ENCODE peak calls at places on chromosomes 11 and 22, in eight cellular contexts. One of them, this sample, is unnamed.

GRCh38 chr22:20267441-20268288 is 453 bp downstream of the RTN4R start:
- DNase-seq in tibial nerve: no peak
- DNase-seq in choroid plexus epithelial cell: no peak
- DNase-seq in HL-60: no peak
- DNase-seq in neuronal stem cell: no peak
- DNase-seq in mesendoderm: peak
- DNase-seq in fibroblast of mammary gland: no peak
- DNase-seq in Panc1: no peak
- DNase-seq in this sample: peak

GRCh38 chr11:78350101-78350645 is 67.4 kb downstream of the GAB2 start:
- DNase-seq in neuronal stem cell: no peak
- DNase-seq in tibial nerve: no peak
- DNase-seq in mesendoderm: peak
- DNase-seq in fibroblast of mammary gland: peak
- DNase-seq in HL-60: peak
- DNase-seq in choroid plexus epithelial cell: peak
- DNase-seq in Panc1: no peak
- DNase-seq in this sample: no peak

GRCh38 chr11:6646040-6646439 is 9.6 kb downstream of the DCHS1 start:
- DNase-seq in fibroblast of mammary gland: peak
- DNase-seq in Panc1: no peak
- DNase-seq in choroid plexus epithelial cell: peak
- DNase-seq in neuronal stem cell: no peak
- DNase-seq in tibial nerve: peak
- DNase-seq in HL-60: peak
- DNase-seq in mesendoderm: no peak
- DNase-seq in this sample: no peak

GRCh38 chr11:71358963-71359567 is 89.1 kb downstream of the DHCR7 start:
- DNase-seq in choroid plexus epithelial cell: no peak
- DNase-seq in tibial nerve: no peak
- DNase-seq in mesendoderm: no peak
- DNase-seq in neuronal stem cell: no peak
- DNase-seq in fibroblast of mammary gland: no peak
- DNase-seq in HL-60: no peak
- DNase-seq in Panc1: no peak
- DNase-seq in this sample: no peak

GRCh38 chr11:27934830-27935145 is 173.2 kb downstream of the KIF18A start:
- DNase-seq in choroid plexus epithelial cell: peak
- DNase-seq in tibial nerve: no peak
- DNase-seq in fibroblast of mammary gland: peak
- DNase-seq in HL-60: no peak
- DNase-seq in Panc1: no peak
- DNase-seq in neuronal stem cell: no peak
- DNase-seq in mesendoderm: peak
- DNase-seq in this sample: peak

GRCh38 chr11:1652778-1653540 is 23.4 kb downstream of the KRTAP5-5 start:
- DNase-seq in HL-60: peak
- DNase-seq in neuronal stem cell: peak
- DNase-seq in choroid plexus epithelial cell: peak
- DNase-seq in fibroblast of mammary gland: peak
- DNase-seq in Panc1: no peak
- DNase-seq in tibial nerve: peak
- DNase-seq in mesendoderm: peak
- DNase-seq in this sample: peak

GRCh38 chr11:113618360-113618759 is 87.7 kb downstream of the TMPRSS5 start:
- DNase-seq in HL-60: no peak
- DNase-seq in choroid plexus epithelial cell: peak
- DNase-seq in Panc1: no peak
- DNase-seq in mesendoderm: no peak
- DNase-seq in tibial nerve: no peak
- DNase-seq in fibroblast of mammary gland: peak
- DNase-seq in neuronal stem cell: no peak
- DNase-seq in this sample: peak

GRCh38 chr11:46726206-46726862 is 7.3 kb downstream of the F2 start:
- DNase-seq in mesendoderm: no peak
- DNase-seq in HL-60: no peak
- DNase-seq in fibroblast of mammary gland: no peak
- DNase-seq in choroid plexus epithelial cell: no peak
- DNase-seq in tibial nerve: no peak
- DNase-seq in Panc1: no peak
- DNase-seq in neuronal stem cell: no peak
- DNase-seq in this sample: no peak

GRCh38 chr22:50139843-50140415 is 30.6 kb upstream of the PANX2 start:
- DNase-seq in mesendoderm: no peak
- DNase-seq in choroid plexus epithelial cell: no peak
- DNase-seq in Panc1: no peak
- DNase-seq in neuronal stem cell: no peak
- DNase-seq in tibial nerve: no peak
- DNase-seq in fibroblast of mammary gland: no peak
- DNase-seq in HL-60: no peak
- DNase-seq in this sample: peak

GRCh38 chr22:41308544-41308947 is 7.2 kb downstream of the ZC3H7B start:
- DNase-seq in tibial nerve: no peak
- DNase-seq in choroid plexus epithelial cell: peak
- DNase-seq in mesendoderm: no peak
- DNase-seq in HL-60: no peak
- DNase-seq in neuronal stem cell: no peak
- DNase-seq in fibroblast of mammary gland: peak
- DNase-seq in Panc1: no peak
- DNase-seq in this sample: no peak

GRCh38 chr22:49241174-49241851 is 586.4 kb downstream of the BRD1 start:
- DNase-seq in mesendoderm: no peak
- DNase-seq in tibial nerve: no peak
- DNase-seq in fibroblast of mammary gland: no peak
- DNase-seq in Panc1: no peak
- DNase-seq in neuronal stem cell: no peak
- DNase-seq in HL-60: no peak
- DNase-seq in choroid plexus epithelial cell: no peak
- DNase-seq in this sample: no peak

GRCh38 chr11:104893876-104894275 is 4.4 kb downstream of the CASP12 start:
- DNase-seq in tibial nerve: no peak
- DNase-seq in mesendoderm: no peak
- DNase-seq in Panc1: no peak
- DNase-seq in neuronal stem cell: no peak
- DNase-seq in choroid plexus epithelial cell: no peak
- DNase-seq in HL-60: no peak
- DNase-seq in fibroblast of mammary gland: no peak
- DNase-seq in this sample: no peak

GRCh38 chr11:3139086-3139440 is 26.0 kb downstream of the OSBPL5 start:
- DNase-seq in tibial nerve: no peak
- DNase-seq in neuronal stem cell: no peak
- DNase-seq in fibroblast of mammary gland: no peak
- DNase-seq in choroid plexus epithelial cell: no peak
- DNase-seq in Panc1: no peak
- DNase-seq in HL-60: no peak
- DNase-seq in mesendoderm: no peak
- DNase-seq in this sample: no peak

GRCh38 chr22:19110064-19110458 is 12.2 kb downstream of the DGCR2 start:
- DNase-seq in Panc1: no peak
- DNase-seq in neuronal stem cell: no peak
- DNase-seq in HL-60: no peak
- DNase-seq in mesendoderm: peak
- DNase-seq in fibroblast of mammary gland: no peak
- DNase-seq in tibial nerve: no peak
- DNase-seq in choroid plexus epithelial cell: no peak
- DNase-seq in this sample: no peak

GRCh38 chr11:41497974-41498373 is 38.5 kb upstream of the LRRC4C start:
- DNase-seq in mesendoderm: peak
- DNase-seq in Panc1: no peak
- DNase-seq in neuronal stem cell: peak
- DNase-seq in choroid plexus epithelial cell: peak
- DNase-seq in fibroblast of mammary gland: no peak
- DNase-seq in tibial nerve: no peak
- DNase-seq in HL-60: no peak
- DNase-seq in this sample: no peak

GRCh38 chr22:29992341-29993275 is 87.7 kb upstream of the HORMAD2 start:
- DNase-seq in fibroblast of mammary gland: no peak
- DNase-seq in HL-60: no peak
- DNase-seq in mesendoderm: no peak
- DNase-seq in Panc1: no peak
- DNase-seq in neuronal stem cell: no peak
- DNase-seq in choroid plexus epithelial cell: no peak
- DNase-seq in tibial nerve: no peak
- DNase-seq in this sample: peak

GRCh38 chr22:28962042-28962554 is 78.7 kb downstream of the ZNRF3 start:
- DNase-seq in HL-60: no peak
- DNase-seq in tibial nerve: no peak
- DNase-seq in neuronal stem cell: no peak
- DNase-seq in choroid plexus epithelial cell: no peak
- DNase-seq in mesendoderm: no peak
- DNase-seq in fibroblast of mammary gland: no peak
- DNase-seq in Panc1: no peak
- DNase-seq in this sample: no peak

GRCh38 chr22:39087098-39087497 is 9.9 kb upstream of the APOBEC3H start:
- DNase-seq in fibroblast of mammary gland: no peak
- DNase-seq in mesendoderm: no peak
- DNase-seq in tibial nerve: no peak
- DNase-seq in Panc1: no peak
- DNase-seq in neuronal stem cell: no peak
- DNase-seq in HL-60: no peak
- DNase-seq in choroid plexus epithelial cell: no peak
- DNase-seq in this sample: no peak

GRCh38 chr11:32434387-32435151 is 770 bp downstream of the WT1 start:
- DNase-seq in tibial nerve: no peak
- DNase-seq in fibroblast of mammary gland: no peak
- DNase-seq in neuronal stem cell: no peak
- DNase-seq in choroid plexus epithelial cell: no peak
- DNase-seq in HL-60: peak
- DNase-seq in Panc1: no peak
- DNase-seq in mesendoderm: peak
- DNase-seq in this sample: peak
- H3K4me3 ChIP-seq in tibial nerve: no peak
- H3K4me3 ChIP-seq in fibroblast of mammary gland: no peak
- H3K4me3 ChIP-seq in neuronal stem cell: no peak
- H3K4me3 ChIP-seq in choroid plexus epithelial cell: no peak
- H3K4me3 ChIP-seq in HL-60: peak
- H3K4me3 ChIP-seq in Panc1: peak
- H3K4me3 ChIP-seq in mesendoderm: no peak
- H3K4me3 ChIP-seq in this sample: peak

GRCh38 chr11:111540921-111541208 is 345 bp downstream of the LAYN start:
- DNase-seq in Panc1: no peak
- DNase-seq in mesendoderm: no peak
- DNase-seq in neuronal stem cell: no peak
- DNase-seq in choroid plexus epithelial cell: no peak
- DNase-seq in HL-60: no peak
- DNase-seq in tibial nerve: no peak
- DNase-seq in fibroblast of mammary gland: no peak
- DNase-seq in this sample: no peak

GRCh38 chr11:111540114-111540920 is at the start of gene LAYN:
- DNase-seq in choroid plexus epithelial cell: no peak
- DNase-seq in Panc1: no peak
- DNase-seq in neuronal stem cell: peak
- DNase-seq in HL-60: no peak
- DNase-seq in tibial nerve: no peak
- DNase-seq in mesendoderm: peak
- DNase-seq in fibroblast of mammary gland: peak
- DNase-seq in this sample: no peak

GRCh38 chr11:111538407-111539114 is 2.0 kb upstream of the LAYN start:
- DNase-seq in choroid plexus epithelial cell: peak
- DNase-seq in neuronal stem cell: no peak
- DNase-seq in fibroblast of mammary gland: no peak
- DNase-seq in mesendoderm: no peak
- DNase-seq in tibial nerve: no peak
- DNase-seq in Panc1: no peak
- DNase-seq in HL-60: no peak
- DNase-seq in this sample: peak

GRCh38 chr11:111541209-111542061 is 915 bp downstream of the LAYN start:
- DNase-seq in tibial nerve: no peak
- DNase-seq in HL-60: no peak
- DNase-seq in choroid plexus epithelial cell: peak
- DNase-seq in Panc1: no peak
- DNase-seq in fibroblast of mammary gland: peak
- DNase-seq in mesendoderm: peak
- DNase-seq in neuronal stem cell: peak
- DNase-seq in this sample: no peak

DNA sequence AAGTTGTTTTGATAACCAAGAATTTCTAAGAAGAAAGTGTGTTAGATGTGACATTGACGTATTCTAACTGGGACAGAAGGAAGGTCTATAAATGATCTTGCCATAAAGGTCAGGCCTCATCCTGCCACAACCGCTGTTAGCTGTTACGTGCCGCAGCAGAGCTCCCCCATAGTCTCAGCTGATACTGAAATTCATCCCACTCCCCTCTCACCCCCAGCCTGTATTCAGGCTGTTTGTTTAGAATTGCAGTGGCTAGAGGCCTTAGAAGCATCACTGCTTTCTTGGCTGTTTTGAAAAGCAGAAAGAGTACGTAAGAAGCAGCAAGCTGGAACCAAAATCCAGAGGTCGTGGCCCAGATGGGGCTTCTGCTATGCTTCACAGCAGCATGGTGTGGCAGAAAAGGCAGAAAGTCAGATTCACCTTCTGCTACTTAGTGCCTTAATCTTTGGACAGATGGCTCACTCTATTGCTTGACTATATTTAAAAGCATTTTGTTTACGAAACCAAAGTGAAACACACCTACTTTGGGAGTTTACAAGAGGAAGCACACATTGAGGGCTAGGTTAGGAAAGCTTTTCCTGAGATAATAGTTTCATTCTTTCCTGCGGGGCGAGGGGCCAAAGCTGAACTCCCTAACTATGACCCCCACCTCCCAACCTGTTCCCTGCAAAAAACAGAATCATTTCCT is 950 bp upstream of the LAYN start:
- DNase-seq in HL-60: no peak
- DNase-seq in mesendoderm: no peak
- DNase-seq in choroid plexus epithelial cell: no peak
- DNase-seq in fibroblast of mammary gland: no peak
- DNase-seq in neuronal stem cell: no peak
- DNase-seq in Panc1: no peak
- DNase-seq in tibial nerve: no peak
- DNase-seq in this sample: no peak
- H3K4me3 ChIP-seq in HL-60: no peak
- H3K4me3 ChIP-seq in mesendoderm: no peak
- H3K4me3 ChIP-seq in choroid plexus epithelial cell: peak
- H3K4me3 ChIP-seq in fibroblast of mammary gland: peak
- H3K4me3 ChIP-seq in neuronal stem cell: no peak
- H3K4me3 ChIP-seq in Panc1: no peak
- H3K4me3 ChIP-seq in tibial nerve: peak
- H3K4me3 ChIP-seq in this sample: no peak

DNA sequence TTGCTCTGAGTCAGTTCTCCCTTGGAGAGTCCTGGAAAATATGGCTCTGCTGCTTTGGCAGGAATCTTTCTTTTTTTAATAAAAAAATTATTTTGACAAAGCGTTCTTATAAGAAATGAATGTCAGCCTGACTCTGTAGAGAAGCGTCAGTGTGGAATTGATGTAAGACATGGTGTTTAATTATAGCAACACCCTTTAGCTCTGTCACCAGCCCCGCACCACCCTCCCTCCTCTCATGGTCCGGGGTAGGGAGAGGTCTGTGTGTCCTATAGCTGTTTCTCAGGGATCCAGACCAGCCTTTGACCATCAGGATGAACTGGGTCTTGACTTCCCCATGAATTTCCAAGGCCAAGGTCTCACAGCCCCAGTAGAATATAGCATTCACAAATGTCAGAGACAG is 120.6 kb downstream of the CHST1 start:
- DNase-seq in tibial nerve: no peak
- DNase-seq in Panc1: no peak
- DNase-seq in neuronal stem cell: no peak
- DNase-seq in choroid plexus epithelial cell: no peak
- DNase-seq in mesendoderm: no peak
- DNase-seq in fibroblast of mammary gland: no peak
- DNase-seq in HL-60: no peak
- DNase-seq in this sample: no peak
- H3K4me3 ChIP-seq in tibial nerve: no peak
- H3K4me3 ChIP-seq in Panc1: no peak
- H3K4me3 ChIP-seq in neuronal stem cell: no peak
- H3K4me3 ChIP-seq in choroid plexus epithelial cell: no peak
- H3K4me3 ChIP-seq in mesendoderm: no peak
- H3K4me3 ChIP-seq in fibroblast of mammary gland: no peak
- H3K4me3 ChIP-seq in HL-60: no peak
- H3K4me3 ChIP-seq in this sample: no peak

GRCh38 chr22:32512267-32512982 is 37.8 kb downstream of the FBXO7 start:
- DNase-seq in neuronal stem cell: no peak
- DNase-seq in tibial nerve: no peak
- DNase-seq in Panc1: no peak
- DNase-seq in HL-60: no peak
- DNase-seq in choroid plexus epithelial cell: no peak
- DNase-seq in mesendoderm: no peak
- DNase-seq in fibroblast of mammary gland: no peak
- DNase-seq in this sample: no peak
- H3K4me3 ChIP-seq in neuronal stem cell: no peak
- H3K4me3 ChIP-seq in tibial nerve: no peak
- H3K4me3 ChIP-seq in Panc1: no peak
- H3K4me3 ChIP-seq in HL-60: no peak
- H3K4me3 ChIP-seq in choroid plexus epithelial cell: no peak
- H3K4me3 ChIP-seq in mesendoderm: no peak
- H3K4me3 ChIP-seq in fibroblast of mammary gland: no peak
- H3K4me3 ChIP-seq in this sample: no peak